ENCODE peak calls at places on chromosome 14, in five cellular contexts. F, Y, S, X and J are unnamed samples. For H3K4me1, the result is how much of the 10 kb centered on the place peaks cover.

GRCh38 chr14:33968722-33969121 is 17.8 kb upstream of the EGLN3 start:
- DNase-seq in X (peak), Y (no peak), F (no peak), S (no peak), J (no peak)

GRCh38 chr14:77559381-77559780 is 57.1 kb downstream of the SPTLC2 start:
- DNase-seq in X (no peak), F (no peak), Y (no peak), S (peak), J (no peak)

GRCh38 chr14:67490201-67490600 is 1.7 kb upstream of the TMEM229B start:
- DNase-seq in X (no peak), S (no peak), Y (no peak), F (no peak), J (no peak)

GRCh38 chr14:94313991-94314655 is 9.0 kb downstream of the SERPINA6 start:
- DNase-seq in S (no peak), F (peak), Y (no peak), X (no peak), J (no peak)

GRCh38 chr14:74825008-74825407 is 50.9 kb downstream of the PROX2 start:
- DNase-seq in F (no peak), X (no peak), Y (no peak), S (peak), J (no peak)

GRCh38 chr14:38210168-38210567 is 2.5 kb downstream of the SSTR1 start:
- DNase-seq in Y (peak), S (peak), X (no peak), F (no peak), J (no peak)

GRCh38 chr14:88327497-88327896 is 4.4 kb upstream of the KCNK10 start:
- DNase-seq in S (no peak), Y (no peak), X (no peak), F (no peak), J (no peak)

GRCh38 chr14:82345149-82345548 is 811.5 kb upstream of the SEL1L start:
- DNase-seq in F (no peak), Y (no peak), X (no peak), S (no peak), J (no peak)

GRCh38 chr14:78606111-78606510 is 435.9 kb downstream of the NRXN3 start:
- DNase-seq in X (no peak), Y (no peak), F (no peak), S (peak), J (no peak)

GRCh38 chr14:94728950-94729349 is 41.0 kb downstream of the GSC start:
- DNase-seq in X (no peak), S (no peak), F (no peak), Y (no peak), J (no peak)

GRCh38 chr14:62614117-62614516 is 431.1 kb downstream of the KCNH5 start:
- DNase-seq in S (no peak), F (no peak), Y (no peak), X (no peak), J (no peak)

GRCh38 chr14:76829016-76829365 is 2.8 kb downstream of the LRRC74A start:
- DNase-seq in S (peak), Y (no peak), X (no peak), F (no peak), J (no peak)

GRCh38 chr14:21503376-21503775 is 7.8 kb downstream of the METTL3 start:
- DNase-seq in S (no peak), F (no peak), Y (no peak), X (no peak), J (no peak)
- TF ChIP-seq POLR2A in S (no peak), F (no peak), Y (no peak), X (no peak), J (no peak)

GRCh38 chr14:51398898-51399297 is 158.9 kb downstream of the TMX1 start:
- DNase-seq in X (no peak), Y (no peak), F (no peak), S (peak), J (no peak)

GRCh38 chr14:51395361-51395849 is 155.4 kb downstream of the TMX1 start:
- DNase-seq in Y (no peak), S (peak), F (peak), X (peak), J (peak)

GRCh38 chr14:51394804-51395203 is 154.8 kb downstream of the TMX1 start:
- DNase-seq in F (no peak), S (no peak), X (no peak), Y (no peak), J (peak)

GRCh38 chr14:51394391-51394790 is 154.3 kb downstream of the TMX1 start:
- DNase-seq in S (peak), Y (no peak), F (no peak), X (no peak), J (peak)

GRCh38 chr14:51396222-51396815 is 156.3 kb downstream of the TMX1 start:
- DNase-seq in F (peak), X (peak), S (peak), Y (no peak), J (peak)
- H3K4me1 ChIP-seq in F (under half), X (under half), S (half or more), Y (under half), J (under half)

GRCh38 chr14:72515779-72516770 is 377.8 kb downstream of the DPF3 start:
- DNase-seq in F (peak), S (peak), Y (no peak), X (peak), J (no peak)
- TF ChIP-seq CTCF in F (no peak), S (peak), Y (no peak), X (no peak), J (no peak)

GRCh38 chr14:60014402-60014801 is 77.3 kb upstream of the PCNX4 start:
- DNase-seq in X (no peak), F (no peak), Y (no peak), S (no peak), J (no peak)
- TF ChIP-seq POLR2A in X (no peak), F (no peak), Y (no peak), S (no peak), J (no peak)

GRCh38 chr14:104387385-104388010 is 192.1 kb upstream of the C14orf180 start:
- DNase-seq in X (peak), F (peak), Y (peak), S (no peak), J (no peak)
- H3K4me1 ChIP-seq in X (under half), F (under half), Y (under half), S (under half), J (under half)

DNA sequence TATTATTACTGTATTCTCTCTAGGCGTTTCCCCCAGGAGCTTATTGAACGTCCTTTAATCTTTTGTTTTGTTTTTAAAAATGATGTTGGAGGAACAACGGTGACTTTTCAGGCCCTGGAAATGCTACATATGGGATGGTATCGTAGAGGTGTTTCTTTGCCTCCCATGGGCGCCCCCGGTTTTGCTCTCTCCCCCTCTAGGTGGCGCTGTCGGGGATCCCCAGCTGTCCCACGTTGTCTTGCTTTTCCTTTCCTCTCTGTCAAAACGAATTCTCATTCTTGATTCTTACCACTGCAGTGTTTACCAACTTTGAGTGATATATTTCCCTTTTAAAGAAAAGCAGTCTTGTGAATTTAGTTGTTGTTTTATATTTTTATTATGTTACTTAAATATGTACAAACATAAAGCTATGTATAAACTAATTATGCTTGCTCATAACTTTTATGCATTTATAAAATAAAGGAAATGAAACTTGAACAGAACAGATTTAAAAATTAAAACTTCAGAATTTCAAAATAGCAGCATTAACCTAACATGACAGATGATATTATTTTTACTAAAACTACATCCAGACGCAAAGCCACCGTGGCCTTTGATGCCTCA is 171.9 kb downstream of the RGS6 start:
- DNase-seq in Y (no peak), F (no peak), S (no peak), X (no peak), J (no peak)
- TF ChIP-seq CTCF in Y (peak), F (peak), S (no peak), X (no peak), J (peak)

GRCh38 chr14:102524451-102525212 is 15.1 kb upstream of the ANKRD9 start:
- DNase-seq in F (peak), Y (peak), X (peak), S (peak), J (peak)
- TF ChIP-seq POLR2A in F (no peak), Y (no peak), X (peak), S (peak), J (peak)

GRCh38 chr14:90556050-90556477 is 159.2 kb downstream of the CALM1 start:
- DNase-seq in S (no peak), F (peak), Y (peak), X (no peak), J (no peak)
- H3K4me1 ChIP-seq in S (under half), F (under half), Y (under half), X (under half), J (under half)